ENCODE peak calls at places on chromosomes 13 and 19, in seven cellular contexts. M, L, S, N, G, T and E are unnamed samples.

GRCh38 chr13:48446454-48446853 is 33.5 kb upstream of the LPAR6 start:
- DNase-seq in M (no peak), L (no peak), S (no peak), N (no peak), G (no peak), T (no peak), E (no peak)

GRCh38 chr13:50340566-50341287 is 325.5 kb downstream of the KCNRG start:
- DNase-seq in M (no peak), L (no peak), S (no peak), N (no peak), G (no peak), T (no peak), E (no peak)

GRCh38 chr13:80571346-80572307 is 230.7 kb upstream of the SPRY2 start:
- DNase-seq in M (no peak), L (no peak), S (no peak), N (peak; percentile 30), G (no peak), T (no peak), E (no peak)

GRCh38 chr19:46983097-46983496 is 36.5 kb upstream of the NPAS1 start:
- DNase-seq in M (no peak), L (no peak), S (no peak), N (no peak), G (no peak), T (no peak), E (no peak)

GRCh38 chr13:99382428-99383133 is 75.4 kb upstream of the GPR183 start:
- DNase-seq in M (no peak), L (no peak), S (peak; percentile 37), N (no peak), G (no peak), T (no peak), E (no peak)

GRCh38 chr13:30743319-30744055 is 8.1 kb downstream of the ALOX5AP start:
- DNase-seq in M (no peak), L (no peak), S (no peak), N (no peak), G (peak; percentile 76), T (peak; percentile 10), E (peak; percentile 24)

GRCh38 chr13:111344471-111345191 is 24.2 kb downstream of the TEX29 start:
- DNase-seq in M (peak; percentile 27), L (no peak), S (peak; percentile 70), N (no peak), G (no peak), T (peak; percentile 20), E (peak; percentile 27)

GRCh38 chr19:45899253-45899652 is 3.2 kb downstream of the MYPOP start:
- DNase-seq in M (no peak), L (no peak), S (no peak), N (no peak), G (no peak), T (no peak), E (no peak)

GRCh38 chr13:67133476-67133875 is 96.7 kb downstream of the PCDH9 start:
- DNase-seq in M (no peak), L (no peak), S (no peak), N (no peak), G (no peak), T (no peak), E (no peak)

GRCh38 chr19:19403373-19403901 is 2.0 kb upstream of the GATAD2A start:
- DNase-seq in M (peak; percentile 71), L (no peak), S (no peak), N (no peak), G (no peak), T (no peak), E (no peak)

GRCh38 chr13:48125794-48126228 is 30.9 kb upstream of the MED4 start:
- DNase-seq in M (no peak), L (no peak), S (no peak), N (no peak), G (no peak), T (peak; percentile 25), E (peak; percentile 3)

GRCh38 chr19:45507864-45508680 is 793 bp downstream of the VASP start:
- DNase-seq in M (peak; percentile 76), L (no peak), S (peak; percentile 80), N (no peak), G (no peak), T (no peak), E (no peak)

GRCh38 chr19:46378268-46378667 is 31.4 kb downstream of the PPP5C start:
- DNase-seq in M (no peak), L (no peak), S (no peak), N (no peak), G (no peak), T (no peak), E (no peak)

GRCh38 chr19:43525836-43526771 is 897 bp downstream of the ETHE1 start:
- DNase-seq in M (no peak), L (no peak), S (peak; percentile 55), N (peak; percentile 54), G (no peak), T (no peak), E (no peak)

GRCh38 chr13:41224113-41225110 is 30.0 kb upstream of the KBTBD7 start:
- DNase-seq in M (no peak), L (no peak), S (no peak), N (no peak), G (no peak), T (no peak), E (no peak)

GRCh38 chr13:73598021-73598712 is 536.0 kb downstream of the KLF12 start:
- DNase-seq in M (no peak), L (no peak), S (no peak), N (no peak), G (no peak), T (no peak), E (no peak)

GRCh38 chr19:4636151-4636717 is 3.1 kb upstream of the TNFAIP8L1 start:
- DNase-seq in M (peak; percentile 84), L (no peak), S (peak; percentile 96), N (peak; percentile 92), G (no peak), T (no peak), E (peak; percentile 64)

DNA sequence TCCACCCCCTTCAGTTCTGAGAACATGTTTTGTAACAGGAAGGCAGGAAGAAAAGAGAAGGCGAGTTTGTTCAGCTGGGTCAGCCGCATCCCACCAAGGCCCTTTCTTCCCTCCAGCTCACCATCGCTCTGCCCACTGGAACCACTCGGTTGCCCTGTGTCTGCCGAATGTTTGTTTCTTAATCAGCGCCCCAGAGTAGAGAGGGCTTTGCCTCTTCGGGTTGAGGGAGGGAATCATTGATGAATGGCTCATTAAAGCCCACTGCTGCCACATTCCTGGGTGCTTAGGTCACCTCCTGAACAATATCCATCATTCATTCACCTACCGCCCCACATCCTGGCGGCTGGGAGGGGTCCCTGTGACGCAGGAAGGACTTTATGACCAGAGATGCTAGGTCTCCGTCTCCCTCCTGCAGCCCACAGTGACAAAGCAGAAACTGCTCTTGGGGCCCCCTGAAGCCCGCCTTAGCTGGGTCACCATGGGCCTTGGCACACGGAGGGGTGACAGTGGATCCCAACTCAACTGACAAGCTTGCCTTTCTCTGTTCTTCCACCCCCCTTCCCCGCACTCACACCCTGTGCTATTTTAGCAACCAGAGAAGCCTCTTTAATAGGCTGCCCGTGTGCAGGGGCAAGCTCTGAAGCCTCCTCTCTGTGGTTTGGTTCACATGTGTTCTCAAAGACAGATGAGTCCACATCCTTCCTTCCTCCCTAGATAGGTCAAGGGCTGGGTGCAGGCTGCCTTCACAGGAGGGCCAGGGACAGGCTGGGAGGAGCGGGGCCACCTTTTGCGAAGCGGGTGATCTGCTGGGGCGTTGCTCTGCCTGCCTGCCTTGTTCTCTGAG is 46.2 kb downstream of the ACTN4 start:
- DNase-seq in M (no peak), L (no peak), S (no peak), N (no peak), G (peak; percentile 91), T (peak; percentile 81), E (no peak)
- TF ChIP-seq JUND in M (peak; percentile 4), L (no peak), S (peak; percentile 95), N (no peak), G (peak; percentile 92), T (peak; percentile 46), E (no peak)

GRCh38 chr13:37144661-37145060 is 39.2 kb upstream of the CSNK1A1L start:
- DNase-seq in M (no peak), L (no peak), S (no peak), N (no peak), G (no peak), T (no peak), E (no peak)

GRCh38 chr13:37148501-37148900 is 43.0 kb upstream of the CSNK1A1L start:
- DNase-seq in M (no peak), L (no peak), S (no peak), N (peak; percentile 12), G (no peak), T (no peak), E (no peak)

GRCh38 chr13:37141011-37141410 is 35.5 kb upstream of the CSNK1A1L start:
- DNase-seq in M (no peak), L (no peak), S (no peak), N (no peak), G (no peak), T (no peak), E (no peak)

GRCh38 chr13:37139356-37139755 is 33.9 kb upstream of the CSNK1A1L start:
- DNase-seq in M (no peak), L (no peak), S (no peak), N (no peak), G (no peak), T (no peak), E (no peak)

GRCh38 chr13:37143901-37144300 is 38.4 kb upstream of the CSNK1A1L start:
- DNase-seq in M (no peak), L (no peak), S (no peak), N (no peak), G (no peak), T (no peak), E (no peak)
- TF ChIP-seq JUND in M (no peak), L (no peak), S (no peak), N (no peak), G (no peak), T (no peak), E (no peak)

GRCh38 chr13:20190481-20191310 is 2.0 kb downstream of the GJB2 start:
- DNase-seq in M (no peak), L (no peak), S (no peak), N (no peak), G (no peak), T (no peak), E (no peak)
- TF ChIP-seq JUND in M (no peak), L (no peak), S (no peak), N (no peak), G (peak; percentile 49), T (no peak), E (no peak)

GRCh38 chr13:107347641-107348369 is 779.9 kb upstream of the ARGLU1 start:
- DNase-seq in M (no peak), L (no peak), S (no peak), N (no peak), G (no peak), T (no peak), E (no peak)

GRCh38 chr13:107348931-107349330 is 781.0 kb upstream of the ARGLU1 start:
- DNase-seq in M (no peak), L (no peak), S (no peak), N (peak; percentile 24), G (no peak), T (no peak), E (no peak)

GRCh38 chr13:107348471-107348870 is 780.5 kb upstream of the ARGLU1 start:
- DNase-seq in M (no peak), L (no peak), S (no peak), N (no peak), G (no peak), T (no peak), E (no peak)

DNA sequence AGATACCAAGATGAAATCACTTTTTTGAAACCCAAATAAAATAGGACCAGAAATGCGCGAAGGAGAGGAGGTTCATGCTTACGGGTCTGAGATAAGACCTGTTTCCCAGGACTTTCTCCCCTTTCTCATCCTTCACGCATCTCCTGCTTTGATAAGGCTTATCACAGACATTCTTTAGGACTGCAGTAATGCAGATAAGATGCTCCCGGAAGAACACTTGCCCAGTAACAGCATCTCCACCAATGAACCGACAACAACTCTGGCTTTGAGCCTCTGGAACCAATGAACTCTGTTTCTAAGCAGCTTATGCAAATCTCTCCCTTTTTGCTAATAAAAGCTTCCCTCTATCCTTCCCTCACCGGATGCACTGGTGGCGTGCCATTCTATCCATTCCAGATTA is 783.4 kb upstream of the ARGLU1 start:
- DNase-seq in M (no peak), L (no peak), S (no peak), N (no peak), G (no peak), T (no peak), E (no peak)
- TF ChIP-seq JUND in M (no peak), L (no peak), S (no peak), N (no peak), G (no peak), T (no peak), E (no peak)